ENCODE peak calls at places on chromosome 9, in six cellular contexts. One of them, this sample, is unnamed.

GRCh38 chr9:1042466-1042865 is 7.7 kb upstream of the DMRT2 start:
- DNase-seq in HEK293T: no peak
- DNase-seq in AG08396: no peak
- DNase-seq in cerebellar cortex: no peak
- DNase-seq in T-cell: no peak
- DNase-seq in spleen: no peak
- DNase-seq in this sample: no peak

GRCh38 chr9:95349109-95350038 is 31.9 kb upstream of the FANCC start:
- DNase-seq in cerebellar cortex: no peak
- DNase-seq in HEK293T: no peak
- DNase-seq in T-cell: no peak
- DNase-seq in AG08396: no peak
- DNase-seq in spleen: no peak
- DNase-seq in this sample: no peak

GRCh38 chr9:98158071-98158791 is 34.2 kb downstream of the CORO2A start:
- DNase-seq in cerebellar cortex: no peak
- DNase-seq in HEK293T: no peak
- DNase-seq in AG08396: no peak
- DNase-seq in T-cell: no peak
- DNase-seq in spleen: no peak
- DNase-seq in this sample: peak; percentile 34

GRCh38 chr9:81801190-81801589 is 111.8 kb upstream of the TLE1 start:
- DNase-seq in cerebellar cortex: no peak
- DNase-seq in spleen: no peak
- DNase-seq in HEK293T: peak; percentile 20
- DNase-seq in AG08396: no peak
- DNase-seq in T-cell: no peak
- DNase-seq in this sample: no peak

GRCh38 chr9:98580956-98581355 is 127.8 kb downstream of the GABBR2 start:
- DNase-seq in T-cell: no peak
- DNase-seq in spleen: peak; percentile 61
- DNase-seq in HEK293T: no peak
- DNase-seq in AG08396: no peak
- DNase-seq in cerebellar cortex: no peak
- DNase-seq in this sample: no peak

GRCh38 chr9:99019523-99020331 is 76.0 kb downstream of the COL15A1 start:
- DNase-seq in HEK293T: no peak
- DNase-seq in AG08396: peak; percentile 77
- DNase-seq in spleen: no peak
- DNase-seq in cerebellar cortex: no peak
- DNase-seq in T-cell: no peak
- DNase-seq in this sample: no peak

GRCh38 chr9:34869390-34869789 is 88.7 kb upstream of the PHF24 start:
- DNase-seq in cerebellar cortex: peak; percentile 15
- DNase-seq in AG08396: no peak
- DNase-seq in T-cell: no peak
- DNase-seq in spleen: no peak
- DNase-seq in HEK293T: no peak
- DNase-seq in this sample: peak; percentile 42

GRCh38 chr9:136311433-136312375 is 7.8 kb upstream of the CCDC187 start:
- DNase-seq in AG08396: no peak
- DNase-seq in cerebellar cortex: no peak
- DNase-seq in T-cell: no peak
- DNase-seq in spleen: no peak
- DNase-seq in HEK293T: no peak
- DNase-seq in this sample: peak; percentile 39

GRCh38 chr9:469672-470040 is 255.0 kb downstream of the DOCK8 start:
- DNase-seq in HEK293T: no peak
- DNase-seq in spleen: peak; percentile 88
- DNase-seq in cerebellar cortex: no peak
- DNase-seq in AG08396: no peak
- DNase-seq in T-cell: no peak
- DNase-seq in this sample: no peak

GRCh38 chr9:33161011-33161588 is 6.0 kb downstream of the B4GALT1 start:
- DNase-seq in cerebellar cortex: no peak
- DNase-seq in spleen: peak; percentile 83
- DNase-seq in T-cell: peak; percentile 37
- DNase-seq in HEK293T: no peak
- DNase-seq in AG08396: peak; percentile 85
- DNase-seq in this sample: no peak

GRCh38 chr9:124022201-124023121 is 10.9 kb downstream of the LHX2 start:
- DNase-seq in T-cell: no peak
- DNase-seq in spleen: peak; percentile 32
- DNase-seq in cerebellar cortex: no peak
- DNase-seq in HEK293T: no peak
- DNase-seq in AG08396: no peak
- DNase-seq in this sample: no peak

GRCh38 chr9:93600504-93600903 is 24.1 kb downstream of the PHF2 start:
- DNase-seq in T-cell: no peak
- DNase-seq in AG08396: no peak
- DNase-seq in spleen: peak; percentile 73
- DNase-seq in cerebellar cortex: no peak
- DNase-seq in HEK293T: no peak
- DNase-seq in this sample: no peak

GRCh38 chr9:91395106-91395552 is 28.5 kb downstream of the NFIL3 start:
- DNase-seq in T-cell: no peak
- DNase-seq in AG08396: peak; percentile 28
- DNase-seq in cerebellar cortex: no peak
- DNase-seq in HEK293T: no peak
- DNase-seq in spleen: no peak
- DNase-seq in this sample: no peak

GRCh38 chr9:136085815-136086212 is 9.3 kb downstream of the NACC2 start:
- DNase-seq in spleen: peak; percentile 83
- DNase-seq in HEK293T: no peak
- DNase-seq in cerebellar cortex: peak; percentile 82
- DNase-seq in T-cell: no peak
- DNase-seq in AG08396: no peak
- DNase-seq in this sample: no peak

GRCh38 chr9:127778280-127779135 is at the start of gene SH2D3C:
- DNase-seq in AG08396: no peak
- DNase-seq in spleen: peak; percentile 94
- DNase-seq in HEK293T: no peak
- DNase-seq in T-cell: peak; percentile 41
- DNase-seq in cerebellar cortex: no peak
- DNase-seq in this sample: no peak

GRCh38 chr9:133982971-133983720 is 9.0 kb downstream of the VAV2 start:
- DNase-seq in AG08396: no peak
- DNase-seq in HEK293T: no peak
- DNase-seq in T-cell: no peak
- DNase-seq in spleen: peak; percentile 56
- DNase-seq in cerebellar cortex: no peak
- DNase-seq in this sample: no peak

GRCh38 chr9:18890372-18890771 is 142.6 kb downstream of the SAXO1 start:
- DNase-seq in spleen: no peak
- DNase-seq in HEK293T: no peak
- DNase-seq in T-cell: no peak
- DNase-seq in AG08396: peak; percentile 22
- DNase-seq in cerebellar cortex: no peak
- DNase-seq in this sample: no peak

GRCh38 chr9:113558632-113559502 is 95.3 kb downstream of the RGS3 start:
- DNase-seq in AG08396: peak; percentile 80
- DNase-seq in HEK293T: no peak
- DNase-seq in spleen: peak; percentile 86
- DNase-seq in T-cell: no peak
- DNase-seq in cerebellar cortex: no peak
- DNase-seq in this sample: no peak

This sample was measured in T47D.